ENCODE peak calls at places on chromosomes 2 and 18, in nine cellular contexts. H, K, N, G, U, Z, C, B and F are unnamed samples.

GRCh38 chr2:88320374-88320773 is 132.1 kb downstream of the FOXI3 start:
- DNase-seq in K (no peak), Z (no peak), N (no peak), B (no peak), H (no peak), G (no peak), C (no peak), U (no peak), F (no peak)

GRCh38 chr2:183112575-183112974 is 11.7 kb upstream of the NUP35 start:
- DNase-seq in N (no peak), B (no peak), G (no peak), K (no peak), C (no peak), H (no peak), U (no peak), Z (no peak), F (no peak)

GRCh38 chr2:188813846-188814245 is 160.3 kb upstream of the COL3A1 start:
- DNase-seq in K (no peak), U (no peak), N (no peak), G (no peak), B (no peak), C (no peak), Z (no peak), H (no peak), F (no peak)

GRCh38 chr2:126722546-126722945 is 66.6 kb downstream of the GYPC start:
- DNase-seq in Z (no peak), U (no peak), G (no peak), K (no peak), N (no peak), H (no peak), C (no peak), B (no peak), F (no peak)

GRCh38 chr2:209960676-209961630 is 41.5 kb upstream of the RPE start:
- DNase-seq in K (peak), C (peak), B (peak), H (peak), Z (peak), G (peak), U (peak), N (peak), F (no peak)

GRCh38 chr2:113075600-113075999 is 7.8 kb downstream of the IL1F10 start:
- DNase-seq in N (no peak), G (no peak), H (no peak), K (no peak), Z (no peak), U (no peak), C (no peak), B (no peak), F (no peak)

GRCh38 chr2:226985227-226985946 is 149.5 kb downstream of the RHBDD1 start:
- DNase-seq in K (peak), N (peak), Z (peak), H (peak), B (peak), G (peak), U (peak), C (peak), F (no peak)

GRCh38 chr2:66582975-66583842 is 148.3 kb downstream of the MEIS1 start:
- DNase-seq in Z (no peak), B (no peak), K (no peak), U (no peak), H (no peak), N (no peak), C (peak), G (no peak), F (no peak)

GRCh38 chr2:222915092-222915957 is 54.5 kb downstream of the ACSL3 start:
- DNase-seq in Z (no peak), B (peak), C (no peak), K (no peak), U (no peak), G (no peak), H (no peak), N (peak), F (no peak)

GRCh38 chr2:341017-341542 is 53.2 kb upstream of the ALKAL2 start:
- DNase-seq in N (no peak), G (no peak), H (no peak), K (no peak), C (no peak), U (no peak), B (no peak), Z (no peak), F (no peak)

GRCh38 chr2:120228503-120228902 is 5.3 kb upstream of the TMEM185B start:
- DNase-seq in H (no peak), K (no peak), Z (no peak), B (no peak), G (no peak), N (no peak), C (no peak), U (peak), F (no peak)

GRCh38 chr2:101827246-101827645 is 129.7 kb downstream of the MAP4K4 start:
- DNase-seq in Z (no peak), K (no peak), N (peak), B (peak), U (no peak), C (no peak), G (no peak), H (no peak), F (no peak)

GRCh38 chr2:189348369-189348768 is 92.9 kb upstream of the WDR75 start:
- DNase-seq in N (no peak), C (no peak), Z (no peak), H (no peak), G (no peak), U (no peak), K (no peak), B (no peak), F (no peak)

GRCh38 chr18:2916184-2916583 is 69.4 kb downstream of the EMILIN2 start:
- DNase-seq in G (no peak), H (no peak), K (no peak), C (no peak), U (no peak), B (no peak), N (peak), Z (no peak), F (no peak)

GRCh38 chr18:12424252-12424651 is 16.5 kb downstream of the PRELID3A start:
- DNase-seq in U (no peak), B (no peak), G (no peak), Z (no peak), C (no peak), H (no peak), N (no peak), K (no peak), F (no peak)

GRCh38 chr2:23541453-23542334 is 156.7 kb downstream of the KLHL29 start:
- DNase-seq in C (no peak), N (peak), Z (no peak), U (no peak), G (no peak), K (no peak), B (peak), H (no peak), F (no peak)

GRCh38 chr18:10784596-10785202 is 258.9 kb downstream of the NAPG start:
- DNase-seq in G (no peak), C (no peak), H (no peak), Z (no peak), K (no peak), B (no peak), U (no peak), N (no peak), F (peak)

GRCh38 chr18:50509012-50509411 is 50.9 kb upstream of the MAPK4 start:
- DNase-seq in U (no peak), G (no peak), Z (no peak), K (no peak), H (no peak), N (no peak), C (peak), B (no peak), F (no peak)

GRCh38 chr2:128580988-128581848 is 262.6 kb upstream of the HS6ST1 start:
- DNase-seq in C (no peak), N (no peak), B (no peak), U (no peak), K (no peak), H (no peak), G (no peak), Z (no peak), F (peak)

GRCh38 chr18:65936678-65937077 is 185.9 kb downstream of the CDH7 start:
- DNase-seq in C (no peak), Z (no peak), U (no peak), G (no peak), B (no peak), H (no peak), N (no peak), K (no peak), F (no peak)

GRCh38 chr18:80246656-80247402 is 485 bp downstream of the PARD6G start:
- DNase-seq in B (no peak), Z (no peak), C (peak), G (peak), H (no peak), K (peak), U (no peak), N (peak), F (no peak)

GRCh38 chr2:223027442-223027841 is 24.5 kb upstream of the KCNE4 start:
- DNase-seq in Z (no peak), G (no peak), U (no peak), K (no peak), N (no peak), C (no peak), H (no peak), B (peak), F (no peak)

GRCh38 chr2:178756843-178757242 is 50.4 kb downstream of the TTN start:
- DNase-seq in U (no peak), K (no peak), N (peak), H (no peak), G (no peak), B (peak), C (no peak), Z (no peak), F (no peak)

GRCh38 chr2:94273242-94273641 is 598.0 kb upstream of the TEKT4 start:
- DNase-seq in N (no peak), K (no peak), H (no peak), U (no peak), B (no peak), C (no peak), Z (no peak), G (no peak), F (no peak)

GRCh38 chr2:32832821-32833220 is 113.9 kb upstream of the LTBP1 start:
- DNase-seq in C (no peak), N (peak), K (no peak), G (no peak), U (no peak), B (peak), Z (no peak), H (no peak), F (no peak)

GRCh38 chr2:54409752-54410151 is 46.4 kb upstream of the SPTBN1 start:
- DNase-seq in B (no peak), H (no peak), K (no peak), N (no peak), U (no peak), C (no peak), G (no peak), Z (peak), F (no peak)

GRCh38 chr2:73172963-73173362 is 29.4 kb upstream of the NOTO start:
- DNase-seq in B (peak), U (peak), K (peak), H (no peak), N (no peak), G (no peak), C (no peak), Z (no peak), F (no peak)